ENCODE peak calls at places on chromosomes 11 and 22, in five cellular contexts. Z is T47D; H is activated CD8-positive, alpha-beta memory T cell treated with anti-CD3 and anti-CD28 coated beads for 24 hours; T is substantia nigra; R is GM03348. Q is an unnamed sample.

GRCh38 chr22:43185860-43186261 is 1.1 kb downstream of the TTLL12 start:
- DNase-seq in Z (peak; percentile 54), H (no peak), T (peak; percentile 14), R (peak; percentile 34), Q (peak; percentile 52)

GRCh38 chr11:129932385-129933067 is 37.1 kb upstream of the NFRKB start:
- DNase-seq in Z (no peak), H (no peak), T (no peak), R (no peak), Q (no peak)

GRCh38 chr11:119115484-119116234 is 5.7 kb upstream of the HINFP start:
- DNase-seq in Z (no peak), H (peak; percentile 70), T (peak; percentile 35), R (no peak), Q (no peak)

GRCh38 chr11:19705936-19706335 is 6.7 kb upstream of the NAV2 start:
- DNase-seq in Z (no peak), H (no peak), T (no peak), R (no peak), Q (no peak)

GRCh38 chr11:76918941-76919386 is 58.2 kb downstream of the ACER3 start:
- DNase-seq in Z (peak; percentile 83), H (no peak), T (peak; percentile 38), R (peak; percentile 63), Q (peak; percentile 59)

GRCh38 chr11:57982763-57983162 is 40.9 kb upstream of the OR9Q1 start:
- DNase-seq in Z (no peak), H (no peak), T (no peak), R (no peak), Q (no peak)

GRCh38 chr11:76512851-76513653 is 68.2 kb downstream of the EMSY start:
- DNase-seq in Z (peak; percentile 45), H (no peak), T (no peak), R (peak; percentile 48), Q (no peak)

GRCh38 chr22:26610072-26610958 is 7.5 kb downstream of the CRYBB1 start:
- DNase-seq in Z (no peak), H (no peak), T (peak; percentile 19), R (peak; percentile 94), Q (no peak)

GRCh38 chr22:35380537-35381423 is at the start of gene HMOX1:
- DNase-seq in Z (peak; percentile 84), H (peak; percentile 80), T (peak; percentile 88), R (peak; percentile 96), Q (peak; percentile 93)

GRCh38 chr22:28978158-28978557 is 83.5 kb downstream of the C22orf31 start:
- DNase-seq in Z (no peak), H (no peak), T (no peak), R (peak; percentile 55), Q (no peak)

GRCh38 chr11:65102142-65103095 is 6.4 kb downstream of the VPS51 start:
- DNase-seq in Z (peak; percentile 86), H (no peak), T (peak; percentile 43), R (no peak), Q (no peak)

GRCh38 chr11:129324533-129325175 is 51.0 kb upstream of the BARX2 start:
- DNase-seq in Z (peak; percentile 99), H (no peak), T (no peak), R (peak; percentile 36), Q (peak; percentile 78)

Q was measured in Caco-2.